ENCODE peak calls at places on chromosome 6, in four cellular contexts. A, B, M and L are unnamed samples.

GRCh38 chr6:110491644-110492317 is 15.4 kb upstream of the SLC22A16 start:
- DNase-seq in A (no peak), B (no peak), M (no peak), L (no peak)

GRCh38 chr6:114997813-114998292 is 655.0 kb upstream of the HS3ST5 start:
- DNase-seq in A (no peak), B (no peak), M (peak; percentile 57), L (no peak)

GRCh38 chr6:33880104-33880678 is 76.4 kb upstream of the MLN start:
- DNase-seq in A (no peak), B (no peak), M (no peak), L (no peak)

GRCh38 chr6:16136536-16137450 is 7.9 kb downstream of the MYLIP start:
- DNase-seq in A (no peak), B (no peak), M (no peak), L (no peak)

GRCh38 chr6:156057869-156058268 is 602.2 kb upstream of the NOX3 start:
- DNase-seq in A (no peak), B (no peak), M (no peak), L (no peak)

GRCh38 chr6:25703005-25703404 is 51.0 kb downstream of the SCGN start:
- DNase-seq in A (no peak), B (no peak), M (no peak), L (no peak)

GRCh38 chr6:124958759-124959354 is 3.4 kb upstream of the RNF217 start:
- DNase-seq in A (no peak), B (peak; percentile 22), M (no peak), L (no peak)

GRCh38 chr6:144725731-144726522 is 440.8 kb downstream of the UTRN start:
- DNase-seq in A (no peak), B (no peak), M (no peak), L (no peak)

GRCh38 chr6:167573461-167574215 is 248.8 kb downstream of the TTLL2 start:
- DNase-seq in A (no peak), B (no peak), M (no peak), L (no peak)

GRCh38 chr6:170020041-170020583 is 268.7 kb downstream of the ERMARD start:
- DNase-seq in A (no peak), B (no peak), M (no peak), L (no peak)

DNA sequence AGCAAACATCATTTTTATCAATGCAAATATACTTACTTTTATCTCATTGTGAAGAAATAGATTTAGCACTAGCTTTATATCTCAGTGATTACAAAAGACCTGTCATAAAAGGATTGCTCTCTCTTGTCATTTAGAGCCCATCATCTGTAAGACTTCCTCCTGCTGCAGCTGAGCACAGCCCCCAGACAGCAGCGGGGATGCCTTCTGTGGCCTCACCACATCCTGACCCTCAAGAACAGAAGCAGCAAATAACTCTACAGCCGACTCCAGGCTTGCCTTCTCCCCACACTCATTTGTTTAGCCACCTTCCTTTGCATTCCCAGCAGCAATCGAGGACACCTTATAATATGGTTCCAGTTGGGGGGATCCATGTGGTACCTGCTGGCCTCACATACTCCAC is 127.0 kb upstream of the EDN1 start:
- DNase-seq in A (peak; percentile 31), B (no peak), M (no peak), L (no peak)
- TF ChIP-seq SPI1 in A (peak; percentile 31), B (no peak), M (no peak), L (peak; percentile 63)

GRCh38 chr6:118569498-118569897 is 21.4 kb downstream of the PLN start:
- DNase-seq in A (no peak), B (no peak), M (no peak), L (no peak)

GRCh38 chr6:118567974-118568373 is 19.9 kb downstream of the PLN start:
- DNase-seq in A (no peak), B (no peak), M (no peak), L (no peak)

GRCh38 chr6:118562248-118562647 is 14.2 kb downstream of the PLN start:
- DNase-seq in A (no peak), B (no peak), M (no peak), L (no peak)

GRCh38 chr6:118562959-118563358 is 14.9 kb downstream of the PLN start:
- DNase-seq in A (no peak), B (no peak), M (no peak), L (no peak)

GRCh38 chr6:118565317-118565960 is 17.3 kb downstream of the PLN start:
- DNase-seq in A (peak; percentile 17), B (peak; percentile 17), M (peak; percentile 65), L (no peak)
- TF ChIP-seq SPI1 in A (peak; percentile 94), B (no peak), M (peak; percentile 91), L (no peak)

GRCh38 chr6:157716553-157716952 is 106.5 kb upstream of the SNX9 start:
- DNase-seq in A (no peak), B (no peak), M (no peak), L (no peak)
- TF ChIP-seq SPI1 in A (no peak), B (no peak), M (no peak), L (no peak)

DNA sequence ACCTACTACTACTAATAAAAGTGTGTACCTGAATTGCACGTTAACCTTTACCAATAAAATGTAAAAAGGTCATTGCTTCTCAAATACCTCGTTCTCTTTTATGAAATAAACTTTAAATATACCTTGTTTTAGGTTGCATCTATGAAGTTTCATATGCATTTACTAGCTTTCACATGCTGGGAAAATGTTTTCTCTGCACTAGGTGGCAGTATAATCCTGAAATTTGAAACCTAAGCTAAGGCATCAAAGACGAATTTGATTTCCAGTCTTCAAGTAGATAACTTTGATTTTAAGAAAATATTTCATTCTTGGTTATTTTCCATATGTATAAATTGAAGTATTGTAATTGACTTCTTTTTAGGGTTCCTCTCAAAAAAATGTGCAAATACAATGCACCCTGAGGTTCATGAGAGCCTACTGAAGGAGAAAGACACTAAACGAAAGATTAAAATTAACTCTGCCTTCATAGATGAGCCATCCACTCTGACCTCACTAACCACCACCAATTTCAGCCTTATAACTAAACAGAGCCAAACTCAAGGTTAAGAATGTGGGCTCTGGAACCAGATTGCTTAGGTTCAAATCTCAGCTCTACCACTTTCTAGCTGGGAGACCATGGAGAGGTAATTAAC is 7.3 kb upstream of the COL9A1 start:
- DNase-seq in A (no peak), B (no peak), M (no peak), L (no peak)
- TF ChIP-seq SPI1 in A (no peak), B (no peak), M (no peak), L (no peak)

GRCh38 chr6:37289931-37290330 is 32.0 kb upstream of the TMEM217 start:
- DNase-seq in A (no peak), B (no peak), M (no peak), L (no peak)
- TF ChIP-seq SPI1 in A (peak; percentile 0), B (no peak), M (no peak), L (no peak)

GRCh38 chr6:19415605-19416326 is 421.4 kb upstream of the ID4 start:
- DNase-seq in A (no peak), B (no peak), M (no peak), L (no peak)

GRCh38 chr6:19416811-19417210 is 420.4 kb upstream of the ID4 start:
- DNase-seq in A (no peak), B (no peak), M (no peak), L (no peak)

GRCh38 chr6:19413323-19413722 is 423.8 kb upstream of the ID4 start:
- DNase-seq in A (no peak), B (no peak), M (no peak), L (no peak)

DNA sequence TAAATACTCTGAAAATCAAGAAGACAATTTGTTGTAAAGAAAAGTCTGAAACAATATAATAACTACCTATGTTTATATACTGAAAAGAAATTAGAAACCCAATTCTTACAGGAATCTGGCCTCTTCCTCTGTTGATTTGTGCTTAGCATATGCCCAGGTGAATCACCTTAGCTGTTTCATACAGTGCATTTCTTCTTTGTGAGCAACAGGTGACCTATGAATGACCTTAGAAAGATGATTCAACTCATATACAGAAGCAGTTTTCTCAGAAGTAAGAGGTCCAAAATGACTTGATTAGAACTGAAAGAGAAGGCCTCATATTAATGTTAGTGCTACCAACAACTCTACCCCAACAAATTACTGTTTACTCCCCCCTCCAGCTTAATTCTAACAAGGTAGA is 419.5 kb upstream of the ID4 start:
- DNase-seq in A (no peak), B (no peak), M (no peak), L (no peak)
- TF ChIP-seq SPI1 in A (no peak), B (no peak), M (no peak), L (no peak)

GRCh38 chr6:52389626-52390360 is 27.8 kb downstream of the PAQR8 start:
- DNase-seq in A (no peak), B (peak; percentile 51), M (peak; percentile 87), L (no peak)
- TF ChIP-seq SPI1 in A (no peak), B (no peak), M (no peak), L (no peak)

DNA sequence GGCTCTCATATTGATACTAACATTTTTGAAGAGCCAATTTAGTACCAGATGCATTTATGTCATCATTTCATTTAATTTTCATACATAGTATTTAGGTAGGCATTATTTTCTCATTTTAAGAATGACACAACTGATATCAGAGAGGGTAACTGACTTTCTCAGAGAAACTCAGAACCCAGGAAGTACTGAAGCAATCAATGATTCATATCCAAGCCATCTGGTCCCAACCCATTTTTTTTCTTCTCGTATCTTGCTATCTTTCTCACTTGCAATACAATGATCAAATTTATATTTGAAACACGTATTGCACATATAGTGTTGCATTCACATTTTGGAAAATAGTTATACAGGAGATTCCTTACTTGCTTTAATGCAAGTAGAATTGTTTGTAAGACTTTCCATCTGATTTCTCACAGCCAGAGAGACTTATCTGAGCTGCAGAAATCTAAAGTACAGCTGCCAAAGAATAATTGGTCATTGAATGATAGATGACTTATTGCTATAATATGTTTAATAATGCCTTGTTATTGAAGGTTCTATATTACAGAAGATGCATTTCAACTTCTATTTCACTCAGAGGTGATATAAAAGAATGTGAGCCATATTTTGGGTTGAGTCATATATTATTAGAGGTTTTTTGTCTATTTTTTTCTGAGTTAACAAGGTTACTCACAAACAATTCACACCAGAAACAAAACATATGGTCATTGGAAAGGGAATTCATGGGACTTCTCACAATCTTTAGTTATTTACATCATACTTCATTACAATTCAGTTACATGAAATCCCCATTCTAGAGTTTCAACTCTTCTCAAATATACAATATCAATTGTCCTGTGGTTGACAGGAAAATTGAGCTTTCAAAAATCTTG is 337.5 kb upstream of the CITED2 start:
- DNase-seq in A (no peak), B (no peak), M (no peak), L (no peak)
- TF ChIP-seq SPI1 in A (no peak), B (no peak), M (no peak), L (no peak)

GRCh38 chr6:97023982-97024381 is 99.5 kb downstream of the KLHL32 start:
- DNase-seq in A (no peak), B (no peak), M (no peak), L (no peak)
- TF ChIP-seq SPI1 in A (no peak), B (no peak), M (no peak), L (no peak)